ENCODE peak calls at places on chromosomes 12 and 14, in ten cellular contexts. A is NB4, I is neural progenitor cell, V is lung, U is mammary epithelial cell, F is adrenal gland, C is Calu3, S is neural crest cell, J is GM13977, W is OCI-LY7. X is an unnamed sample.
A peak's percentile ranks its signal among the peaks of the same experiment; 100 is the strongest.

GRCh38 chr14:65478596-65478995 is 66.1 kb downstream of the FUT8 start:
- DNase-seq in U (peak; percentile 70), S (no peak), F (no peak), C (no peak), I (peak; percentile 36), W (no peak), A (no peak), J (no peak), V (no peak), X (no peak)

GRCh38 chr14:101969480-101969879 is 5.1 kb downstream of the DYNC1H1 start:
- DNase-seq in W (peak; percentile 60), F (peak; percentile 15), J (no peak), V (no peak), I (no peak), C (no peak), U (no peak), A (no peak), S (no peak), X (no peak)

GRCh38 chr14:79493081-79493652 is 718.1 kb downstream of the DIO2 start:
- DNase-seq in J (no peak), C (no peak), S (no peak), F (no peak), W (no peak), I (peak; percentile 66), U (no peak), V (no peak), A (no peak), X (no peak)

GRCh38 chr12:120015313-120015712 is 26.3 kb downstream of the BICDL1 start:
- DNase-seq in W (no peak), F (no peak), J (no peak), U (no peak), I (no peak), S (no peak), V (no peak), C (no peak), A (no peak), X (no peak)

GRCh38 chr12:27025116-27025515 is 2.8 kb downstream of the MED21 start:
- DNase-seq in W (no peak), V (no peak), A (no peak), U (peak; percentile 44), J (no peak), F (no peak), S (no peak), C (no peak), I (no peak), X (no peak)

GRCh38 chr14:53367631-53368030 is 214.5 kb upstream of the DDHD1 start:
- DNase-seq in U (no peak), J (no peak), I (no peak), A (no peak), W (no peak), S (no peak), C (no peak), F (no peak), V (no peak), X (no peak)

GRCh38 chr14:85601246-85601645 is 71.3 kb downstream of the FLRT2 start:
- DNase-seq in J (no peak), W (no peak), U (peak; percentile 5), A (no peak), I (no peak), V (no peak), F (no peak), S (no peak), C (no peak), X (no peak)

GRCh38 chr12:59030415-59030814 is 110.1 kb upstream of the LRIG3 start:
- DNase-seq in A (no peak), I (no peak), S (no peak), V (peak; percentile 69), W (no peak), F (no peak), C (no peak), U (no peak), J (no peak), X (no peak)

GRCh38 chr14:64684091-64684490 is 20.1 kb upstream of the PLEKHG3 start:
- DNase-seq in C (no peak), U (no peak), V (no peak), S (no peak), F (no peak), W (no peak), A (no peak), I (no peak), J (no peak), X (no peak)

GRCh38 chr14:51513281-51513680 is 138.4 kb upstream of the FRMD6 start:
- DNase-seq in S (no peak), I (no peak), U (no peak), C (no peak), W (no peak), F (no peak), J (no peak), A (no peak), V (no peak), X (no peak)

GRCh38 chr12:24615967-24616411 is 332.9 kb downstream of the BCAT1 start:
- DNase-seq in V (no peak), J (no peak), A (no peak), F (no peak), I (no peak), S (no peak), U (no peak), C (no peak), W (no peak), X (no peak)

GRCh38 chr14:88352299-88353097 is 29.4 kb upstream of the KCNK10 start:
- DNase-seq in J (no peak), F (no peak), V (no peak), W (no peak), S (no peak), C (no peak), A (no peak), U (peak; percentile 65), I (no peak), X (no peak)

GRCh38 chr12:119423285-119423684 is 88.8 kb downstream of the CCDC60 start:
- DNase-seq in V (no peak), I (peak; percentile 56), A (peak; percentile 41), U (no peak), F (no peak), C (peak; percentile 9), W (peak; percentile 20), J (no peak), S (no peak), X (no peak)

GRCh38 chr12:115818973-115819372 is 458.5 kb downstream of the MED13L start:
- DNase-seq in U (no peak), W (no peak), S (no peak), A (no peak), C (no peak), V (no peak), I (no peak), F (no peak), J (no peak), X (no peak)

GRCh38 chr12:123971770-123972447 is 722 bp downstream of the CCDC92 start:
- DNase-seq in S (peak; percentile 26), I (peak; percentile 79), F (peak; percentile 40), J (no peak), U (peak; percentile 61), C (peak; percentile 58), A (peak; percentile 67), V (peak; percentile 41), W (peak; percentile 37), X (no peak)

GRCh38 chr12:117485984-117486839 is 124.8 kb upstream of the NOS1 start:
- DNase-seq in F (no peak), V (no peak), C (no peak), J (no peak), U (no peak), A (no peak), I (no peak), W (no peak), S (no peak), X (no peak)

DNA sequence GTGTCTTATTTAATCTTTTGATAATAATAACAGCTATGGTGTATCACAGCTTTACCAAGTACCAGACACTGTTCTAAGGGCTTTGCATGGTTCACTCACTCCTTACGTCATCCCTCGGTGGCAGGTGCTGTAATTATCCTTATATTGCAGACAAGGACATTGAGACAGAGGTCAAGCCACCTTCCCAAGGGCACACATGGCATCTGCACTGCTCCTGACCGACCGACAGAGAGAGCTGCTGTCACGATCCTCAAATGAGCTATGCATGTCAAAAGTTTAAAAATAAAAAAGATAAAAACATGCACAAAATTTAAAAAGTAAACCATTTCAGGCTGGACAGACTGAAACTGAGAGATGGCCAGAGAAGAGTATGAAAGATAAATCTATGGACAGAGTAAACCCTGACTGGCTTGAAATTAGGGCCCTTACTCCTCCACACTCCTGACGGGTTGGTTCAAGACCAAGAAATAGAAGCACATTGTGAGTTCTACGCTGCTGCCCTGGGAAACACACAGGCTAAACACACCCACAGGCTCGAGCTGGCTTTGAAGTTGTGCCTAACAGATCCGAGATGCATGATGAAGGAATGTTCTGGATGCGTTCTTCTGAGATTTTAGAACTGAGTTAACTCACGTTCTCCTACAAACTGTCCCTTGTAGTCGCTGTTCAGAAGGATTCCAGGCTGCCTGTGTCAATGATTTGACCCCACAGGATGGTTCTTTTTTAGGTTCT is 268.7 kb downstream of the ZFP36L1 start:
- DNase-seq in C (no peak), U (no peak), A (no peak), F (peak; percentile 57), I (no peak), V (no peak), J (no peak), W (no peak), S (no peak), X (no peak)
- TF ChIP-seq CTCF in C (no peak), U (no peak), A (no peak), F (peak; percentile 51), I (no peak), V (no peak), J (no peak), W (no peak), S (no peak), X (no peak)

GRCh38 chr14:105167303-105168092 is 1.1 kb downstream of the JAG2 start:
- DNase-seq in U (peak; percentile 76), C (peak; percentile 27), J (no peak), A (no peak), S (no peak), V (no peak), F (no peak), I (peak; percentile 66), W (no peak), X (no peak)
- TF ChIP-seq CTCF in U (peak; percentile 17), C (no peak), J (peak; percentile 22), A (no peak), S (peak; percentile 47), V (no peak), F (no peak), I (peak; percentile 46), W (peak; percentile 65), X (no peak)

DNA sequence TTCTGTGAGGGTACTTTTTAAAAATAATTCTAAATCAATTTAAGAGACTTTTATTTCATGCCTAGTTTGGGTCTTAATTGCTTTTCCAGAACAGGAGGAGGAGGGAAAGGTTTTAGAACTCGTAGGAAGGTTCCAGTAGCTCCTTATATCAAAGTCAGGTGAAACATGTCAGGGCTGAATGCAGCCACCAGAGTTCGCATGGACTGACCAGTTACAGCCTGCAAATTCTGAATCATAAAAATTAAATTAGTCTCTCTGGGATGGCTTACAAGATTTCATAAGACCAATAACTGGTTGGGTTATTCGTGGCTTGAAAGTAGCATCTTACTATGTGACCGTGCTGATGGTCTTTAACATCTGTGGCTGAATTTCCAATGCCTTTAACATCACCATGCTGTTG is 410 bp downstream of the BDKRB1 start:
- DNase-seq in W (no peak), F (no peak), S (no peak), V (no peak), J (no peak), C (no peak), U (peak; percentile 79), I (no peak), A (no peak), X (no peak)
- TF ChIP-seq CTCF in W (no peak), F (no peak), S (no peak), V (no peak), J (no peak), C (no peak), U (peak; percentile 62), I (no peak), A (no peak), X (no peak)

GRCh38 chr14:106417224-106418049 is 891.1 kb downstream of the TMEM121 start:
- DNase-seq in S (no peak), F (peak; percentile 56), W (peak; percentile 82), A (peak; percentile 87), J (peak; percentile 77), I (peak; percentile 15), V (peak; percentile 48), C (peak; percentile 52), U (no peak), X (peak; percentile 80)
- TF ChIP-seq CTCF in S (peak; percentile 50), F (peak; percentile 39), W (peak; percentile 100), A (peak; percentile 100), J (peak; percentile 100), I (peak; percentile 51), V (no peak), C (peak; percentile 85), U (peak; percentile 53), X (peak; percentile 99)

X was measured in GM13976.